ENCODE peak calls at places on chromosome 7, in five cellular contexts. P is GM23248, K is trophoblast cell, T is left ventricle myocardium inferior, H is stomach. A is an unnamed sample. For H3K4me1, the result is how much of the 10 kb centered on the place peaks cover.

GRCh38 chr7:65251851-65252620 is 121.6 kb upstream of the ZNF92 start:
- DNase-seq in P (peak), K (peak), H (peak), T (peak), A (no peak)

GRCh38 chr7:67738958-67739357 is 742.3 kb downstream of the TYW1 start:
- DNase-seq in T (no peak), K (no peak), H (no peak), P (peak), A (peak)

GRCh38 chr7:44477063-44477830 is 13.2 kb downstream of the NUDCD3 start:
- DNase-seq in T (peak), H (peak), P (peak), K (peak), A (peak)

GRCh38 chr7:30308392-30308791 is 24.0 kb downstream of the ZNRF2 start:
- DNase-seq in H (no peak), P (peak), T (no peak), K (no peak), A (no peak)

GRCh38 chr7:92806496-92806895 is 29.9 kb downstream of the CDK6 start:
- DNase-seq in H (no peak), T (no peak), K (no peak), P (no peak), A (peak)

GRCh38 chr7:85185355-85186082 is 1.3 kb downstream of the SEMA3D start:
- DNase-seq in P (peak), H (peak), T (peak), K (no peak), A (peak)

GRCh38 chr7:137874390-137874789 is 27.6 kb upstream of the DGKI start:
- DNase-seq in K (peak), T (no peak), H (no peak), P (peak), A (no peak)

GRCh38 chr7:36526720-36527548 is 137.3 kb downstream of the ANLN start:
- DNase-seq in K (peak), T (no peak), P (peak), H (no peak), A (peak)

GRCh38 chr7:149598721-149599308 is 101.2 kb upstream of the ZNF746 start:
- DNase-seq in H (no peak), K (peak), T (no peak), P (peak), A (peak)

GRCh38 chr7:55096318-55096717 is 77.5 kb downstream of the EGFR start:
- DNase-seq in P (no peak), H (no peak), T (no peak), K (no peak), A (no peak)

GRCh38 chr7:5773661-5774086 is 7.8 kb downstream of the RNF216 start:
- DNase-seq in H (no peak), P (peak), K (peak), T (no peak), A (peak)

GRCh38 chr7:5831196-5831595 is 49.4 kb upstream of the OCM start:
- DNase-seq in H (no peak), K (no peak), P (no peak), T (no peak), A (no peak)

GRCh38 chr7:128165927-128166420 is 75.1 kb upstream of the LEP start:
- DNase-seq in P (no peak), T (no peak), H (no peak), K (no peak), A (no peak)

GRCh38 chr7:159006610-159007130 is 138.0 kb downstream of the VIPR2 start:
- DNase-seq in K (peak), T (no peak), H (no peak), P (no peak), A (no peak)

GRCh38 chr7:127438836-127439235 is 46.3 kb upstream of the ZNF800 start:
- DNase-seq in K (peak), T (no peak), P (no peak), H (no peak), A (no peak)

GRCh38 chr7:149860821-149861727 is 12.7 kb upstream of the ATP6V0E2 start:
- DNase-seq in T (no peak), P (no peak), H (no peak), K (peak), A (no peak)

GRCh38 chr7:127252736-127253288 is at the start of gene GRM8:
- DNase-seq in K (peak), P (peak), H (peak), T (peak), A (peak)

GRCh38 chr7:24778543-24779282 is 21.4 kb upstream of the GSDME start:
- DNase-seq in H (no peak), K (peak), T (peak), P (peak), A (no peak)

GRCh38 chr7:133633055-133633454 is 380.2 kb downstream of the EXOC4 start:
- DNase-seq in K (peak), H (no peak), P (peak), T (no peak), A (peak)

GRCh38 chr7:152383341-152384234 is 52.2 kb downstream of the KMT2C start:
- DNase-seq in H (no peak), K (peak), P (peak), T (no peak), A (peak)

GRCh38 chr7:73577627-73578341 is 595 bp downstream of the TBL2 start:
- DNase-seq in P (peak), K (peak), T (no peak), H (no peak), A (no peak)

GRCh38 chr7:143047327-143047726 is 4.8 kb upstream of the OR6V1 start:
- DNase-seq in K (no peak), P (no peak), T (no peak), H (no peak), A (no peak)

GRCh38 chr7:55325371-55325792 is 39.8 kb upstream of the LANCL2 start:
- DNase-seq in K (peak), T (peak), H (peak), P (peak), A (no peak)

GRCh38 chr7:128157906-128158305 is 83.2 kb upstream of the LEP start:
- DNase-seq in T (no peak), H (no peak), K (no peak), P (no peak), A (no peak)

GRCh38 chr7:115037128-115037802 is 115.4 kb downstream of the MDFIC start:
- DNase-seq in P (no peak), K (no peak), H (no peak), T (no peak), A (no peak)

GRCh38 chr7:135939-136338 is 56.4 kb upstream of the FAM20C start:
- DNase-seq in H (no peak), P (no peak), T (no peak), K (no peak), A (no peak)

GRCh38 chr7:68432585-68432984 is 1165.7 kb upstream of the AUTS2 start:
- DNase-seq in P (no peak), K (no peak), T (no peak), H (no peak), A (no peak)

GRCh38 chr7:135177021-135177696 is 6.7 kb upstream of the CYREN start:
- DNase-seq in H (no peak), K (peak), T (no peak), P (no peak), A (peak)

GRCh38 chr7:70997275-70997674 is 134.7 kb upstream of the GALNT17 start:
- DNase-seq in K (no peak), T (no peak), P (no peak), H (no peak), A (no peak)

GRCh38 chr7:418636-419280 is 100.9 kb downstream of the PDGFA start:
- DNase-seq in T (peak), K (no peak), P (no peak), H (no peak), A (no peak)

GRCh38 chr7:151914051-151914450 is 37.1 kb upstream of the PRKAG2 start:
- DNase-seq in H (no peak), K (no peak), T (no peak), P (no peak), A (no peak)

GRCh38 chr7:116213361-116214155 is 3.2 kb downstream of the TES start:
- DNase-seq in H (no peak), P (peak), K (no peak), T (no peak), A (no peak)
- H3K4me1 ChIP-seq in H (half or more), P (half or more), K (under half), T (half or more), A (half or more)

DNA sequence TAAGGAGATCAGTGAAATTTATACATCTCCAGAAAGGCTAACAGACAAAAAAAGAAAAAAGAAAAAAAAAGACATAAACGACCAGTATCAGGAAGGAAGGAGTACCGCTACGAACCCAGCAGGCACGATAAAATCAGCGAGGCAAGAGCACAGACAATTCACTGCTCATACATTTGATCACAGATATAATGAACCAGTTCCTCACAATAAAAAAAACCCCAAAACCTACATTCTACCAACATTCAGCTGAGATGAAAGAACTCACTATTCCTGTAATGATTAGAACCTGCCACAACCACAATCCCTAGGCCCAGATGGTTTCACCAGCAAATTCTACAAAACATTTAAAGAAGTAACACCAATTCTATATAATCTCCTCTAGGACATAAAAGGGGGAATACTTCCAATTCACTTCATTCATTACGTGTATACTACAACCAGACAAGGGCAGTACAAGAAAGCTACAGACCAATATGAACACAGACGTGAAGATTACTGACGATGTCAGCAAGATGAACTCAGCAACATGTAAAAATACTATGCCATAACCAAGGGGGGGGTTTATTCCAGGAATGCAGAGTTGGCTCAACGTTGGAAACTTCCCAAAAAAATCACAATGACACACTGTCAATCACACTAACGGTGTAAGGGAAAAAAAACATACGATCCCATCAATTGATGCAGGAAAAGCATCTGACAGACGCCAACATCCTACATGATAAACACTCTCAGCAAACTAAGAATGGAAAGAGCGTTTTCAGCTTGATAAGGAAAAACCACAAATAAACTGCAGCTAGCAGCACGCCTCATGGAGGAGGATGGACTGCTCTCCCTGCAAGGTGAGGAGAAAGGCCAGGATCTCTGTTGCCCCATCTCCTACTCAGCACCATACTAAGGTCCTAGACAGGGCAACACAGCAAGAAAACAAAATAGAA is 256.2 kb downstream of the ELFN1 start:
- DNase-seq in K (peak), T (no peak), P (no peak), H (no peak), A (no peak)
- H3K4me1 ChIP-seq in K (under half), T (under half), P (under half), H (under half), A (under half)

GRCh38 chr7:69738396-69738889 is 140.2 kb downstream of the AUTS2 start:
- DNase-seq in T (no peak), H (no peak), P (no peak), K (no peak), A (no peak)
- H3K4me1 ChIP-seq in T (under half), H (under half), P (under half), K (under half), A (under half)

DNA sequence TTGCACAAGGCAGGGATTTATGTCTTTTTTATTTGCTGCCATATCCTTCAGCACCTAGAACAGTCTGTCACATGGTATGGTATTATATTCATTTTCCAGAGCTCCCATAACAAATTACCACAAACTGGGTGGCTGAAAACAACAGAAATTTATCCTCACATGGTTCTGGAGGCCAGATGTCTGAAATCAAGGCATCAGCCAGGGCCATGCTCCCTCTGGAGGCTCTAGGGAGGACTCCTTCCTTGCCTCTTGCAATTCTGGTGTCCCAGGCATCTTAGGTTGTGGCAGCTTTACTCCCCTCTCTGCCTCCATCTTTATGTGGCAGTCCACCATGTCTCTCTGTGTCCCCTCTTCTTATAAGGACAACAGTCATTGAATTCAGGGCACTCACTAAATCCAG is 43.1 kb downstream of the MET start:
- DNase-seq in P (peak), H (no peak), K (no peak), T (no peak), A (no peak)
- H3K4me1 ChIP-seq in P (under half), H (under half), K (under half), T (under half), A (under half)

GRCh38 chr7:130950054-130950453 is 216.0 kb upstream of the KLF14 start:
- DNase-seq in K (no peak), T (no peak), H (no peak), P (no peak), A (no peak)
- H3K4me1 ChIP-seq in K (under half), T (half or more), H (half or more), P (under half), A (under half)

DNA sequence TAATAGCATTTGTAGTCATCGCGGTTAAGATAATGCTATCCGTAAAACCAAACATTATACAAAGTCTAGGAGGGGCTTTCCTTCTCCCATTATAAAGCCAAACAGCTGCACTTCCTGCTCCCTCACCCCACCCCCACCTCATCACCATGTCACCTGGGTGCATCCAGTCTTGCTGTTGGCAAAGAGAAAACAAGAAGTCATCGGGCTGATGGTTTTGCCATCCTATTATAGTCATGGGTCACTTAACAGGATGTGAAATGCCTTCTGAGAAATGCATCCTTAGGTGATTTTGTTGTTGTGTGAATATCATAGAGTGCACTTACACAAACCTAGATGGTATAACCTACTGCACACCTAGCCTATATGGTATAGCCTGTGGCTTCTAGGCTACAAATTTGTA is 157.0 kb downstream of the BMPER start:
- DNase-seq in P (no peak), T (no peak), K (no peak), H (no peak), A (no peak)
- H3K4me1 ChIP-seq in P (half or more), T (under half), K (under half), H (under half), A (under half)

GRCh38 chr7:130956417-130957139 is 222.6 kb upstream of the KLF14 start:
- DNase-seq in H (no peak), P (peak), K (no peak), T (no peak), A (no peak)

GRCh38 chr7:130957140-130957513 is 223.1 kb upstream of the KLF14 start:
- DNase-seq in K (no peak), P (peak), H (no peak), T (no peak), A (no peak)

GRCh38 chr7:130954918-130955559 is 221.0 kb upstream of the KLF14 start:
- DNase-seq in P (no peak), K (no peak), T (no peak), H (no peak), A (no peak)

GRCh38 chr7:130957722-130958360 is 223.8 kb upstream of the KLF14 start:
- DNase-seq in H (no peak), T (no peak), P (no peak), K (no peak), A (no peak)

DNA sequence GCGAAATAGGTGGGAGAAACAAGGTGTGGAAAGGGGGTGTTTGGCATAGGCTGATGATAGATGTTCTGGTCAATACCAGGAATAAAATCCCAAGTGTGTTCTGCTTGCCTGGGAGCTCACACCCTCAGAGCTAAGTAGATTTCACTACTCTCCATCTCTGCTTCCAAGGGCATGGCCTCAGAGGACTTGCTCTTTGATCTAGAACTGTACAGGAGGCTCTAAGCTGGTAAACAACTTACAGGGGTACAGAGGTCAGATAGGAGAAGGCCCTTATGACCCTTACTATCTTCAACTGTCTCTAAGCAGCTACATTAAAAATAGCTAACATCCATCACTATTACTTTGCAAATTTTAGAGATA is 221.5 kb upstream of the KLF14 start:
- DNase-seq in T (no peak), H (no peak), K (no peak), P (no peak), A (no peak)
- H3K4me1 ChIP-seq in T (half or more), H (half or more), K (under half), P (half or more), A (under half)

GRCh38 chr7:20797174-20798080 is 10.7 kb upstream of the SP8 start:
- DNase-seq in H (no peak), T (no peak), P (no peak), K (peak), A (no peak)
- H3K4me1 ChIP-seq in H (under half), T (under half), P (under half), K (under half), A (under half)

A was measured in foreskin keratinocyte.